ENCODE peak calls at places on chromosomes 1 and 21, in eight cellular contexts. M is HFF-Myc; T is fibroblast of the aortic adventitia; E is AG09319; K is HFFc6; A is CD8-positive, alpha-beta T cell; J is progenitor cell of endocrine pancreas; C is IMR-90. B is an unnamed sample.
A peak's percentile ranks its signal among the peaks of the same experiment; 100 is the strongest.

GRCh38 chr1:226223157-226223785 is at the start of gene MIXL1:
- DNase-seq in M (no peak), T (no peak), E (no peak), K (no peak), A (no peak), J (peak; percentile 32), C (no peak), B (no peak)

GRCh38 chr1:212109713-212110112 is 74.2 kb downstream of the DTL start:
- DNase-seq in M (no peak), T (no peak), E (no peak), K (no peak), A (no peak), J (no peak), C (peak; percentile 28), B (no peak)

GRCh38 chr21:38075833-38076567 is 159.7 kb upstream of the KCNJ6 start:
- DNase-seq in M (no peak), T (no peak), E (no peak), K (no peak), A (no peak), J (no peak), C (no peak), B (no peak)

GRCh38 chr21:26833460-26833939 is 11.7 kb downstream of the ADAMTS1 start:
- DNase-seq in M (no peak), T (peak; percentile 48), E (no peak), K (no peak), A (no peak), J (no peak), C (no peak), B (no peak)

GRCh38 chr1:220213381-220213983 is 58.8 kb downstream of the RAB3GAP2 start:
- DNase-seq in M (no peak), T (no peak), E (no peak), K (no peak), A (no peak), J (no peak), C (no peak), B (no peak)

GRCh38 chr1:26790551-26790953 is 2.8 kb downstream of the PIGV start:
- DNase-seq in M (no peak), T (no peak), E (no peak), K (no peak), A (no peak), J (no peak), C (no peak), B (no peak)

GRCh38 chr1:237877628-237878027 is 13.1 kb downstream of the ZP4 start:
- DNase-seq in M (no peak), T (no peak), E (no peak), K (no peak), A (no peak), J (no peak), C (no peak), B (no peak)

GRCh38 chr21:28927122-28927521 is 65.6 kb downstream of the LTN1 start:
- DNase-seq in M (no peak), T (no peak), E (no peak), K (no peak), A (no peak), J (no peak), C (no peak), B (no peak)

GRCh38 chr1:59526240-59526639 is 229.3 kb downstream of the FGGY start:
- DNase-seq in M (no peak), T (no peak), E (no peak), K (peak; percentile 32), A (no peak), J (no peak), C (peak; percentile 31), B (no peak)

GRCh38 chr1:150973826-150974579 is 632 bp downstream of the CERS2 start:
- DNase-seq in M (no peak), T (no peak), E (no peak), K (no peak), A (peak; percentile 25), J (no peak), C (no peak), B (no peak)

GRCh38 chr1:19828546-19828945 is 13.5 kb upstream of the RNF186 start:
- DNase-seq in M (no peak), T (peak; percentile 32), E (no peak), K (no peak), A (no peak), J (no peak), C (peak; percentile 40), B (no peak)

GRCh38 chr1:212686069-212686468 is 13.6 kb downstream of the BATF3 start:
- DNase-seq in M (no peak), T (no peak), E (no peak), K (no peak), A (no peak), J (no peak), C (no peak), B (no peak)

GRCh38 chr1:67134692-67135091 is at the start of gene C1orf141:
- DNase-seq in M (no peak), T (no peak), E (no peak), K (no peak), A (no peak), J (no peak), C (no peak), B (no peak)

GRCh38 chr1:212315907-212316306 is 30.7 kb downstream of the PPP2R5A start:
- DNase-seq in M (no peak), T (peak; percentile 58), E (no peak), K (peak; percentile 38), A (no peak), J (no peak), C (no peak), B (no peak)

GRCh38 chr1:12067900-12068821 is 5.1 kb downstream of the TNFRSF8 start:
- DNase-seq in M (peak; percentile 43), T (peak; percentile 79), E (peak; percentile 7), K (peak; percentile 38), A (no peak), J (no peak), C (peak; percentile 81), B (peak; percentile 31)

GRCh38 chr1:242745079-242745478 is 220.6 kb upstream of the PLD5 start:
- DNase-seq in M (no peak), T (no peak), E (no peak), K (no peak), A (no peak), J (no peak), C (no peak), B (no peak)

GRCh38 chr1:85824066-85824835 is 116.0 kb upstream of the ZNHIT6 start:
- DNase-seq in M (no peak), T (no peak), E (no peak), K (no peak), A (no peak), J (no peak), C (no peak), B (no peak)

GRCh38 chr21:15022608-15023261 is 42.1 kb downstream of the NRIP1 start:
- DNase-seq in M (no peak), T (peak; percentile 72), E (no peak), K (peak; percentile 61), A (no peak), J (no peak), C (peak; percentile 28), B (no peak)
- TF ChIP-seq CTCF in M (no peak), T (peak; percentile 37), E (no peak), K (peak; percentile 64), A (no peak), J (no peak), C (no peak), B (no peak)

GRCh38 chr1:195328102-195328501 is 1280.1 kb downstream of the KCNT2 start:
- DNase-seq in M (no peak), T (no peak), E (no peak), K (no peak), A (no peak), J (no peak), C (peak; percentile 5), B (no peak)
- TF ChIP-seq CTCF in M (no peak), T (no peak), E (no peak), K (no peak), A (no peak), J (no peak), C (no peak), B (no peak)

DNA sequence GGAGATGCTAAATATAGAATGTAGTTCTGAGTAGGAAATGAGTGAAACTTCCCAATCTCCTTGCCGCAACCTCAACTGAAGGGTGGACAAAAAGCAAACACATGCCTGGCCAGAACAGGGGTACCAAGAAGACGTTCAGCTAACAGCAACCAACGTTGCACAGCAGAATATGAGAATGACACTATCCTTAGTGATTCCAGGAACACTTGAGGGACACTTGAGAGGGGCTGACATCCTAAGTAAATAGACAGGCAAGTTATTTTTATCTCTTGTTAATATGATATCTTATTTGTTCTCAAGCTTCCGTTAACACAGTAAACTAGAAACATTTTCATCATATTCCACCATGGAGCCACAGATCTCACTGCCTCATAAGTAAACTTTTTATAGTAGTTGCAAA is 908 bp downstream of the KRTAP19-1 start:
- DNase-seq in M (no peak), T (no peak), E (no peak), K (no peak), A (no peak), J (no peak), C (no peak), B (no peak)
- TF ChIP-seq CTCF in M (no peak), T (no peak), E (no peak), K (no peak), A (no peak), J (no peak), C (no peak), B (no peak)

DNA sequence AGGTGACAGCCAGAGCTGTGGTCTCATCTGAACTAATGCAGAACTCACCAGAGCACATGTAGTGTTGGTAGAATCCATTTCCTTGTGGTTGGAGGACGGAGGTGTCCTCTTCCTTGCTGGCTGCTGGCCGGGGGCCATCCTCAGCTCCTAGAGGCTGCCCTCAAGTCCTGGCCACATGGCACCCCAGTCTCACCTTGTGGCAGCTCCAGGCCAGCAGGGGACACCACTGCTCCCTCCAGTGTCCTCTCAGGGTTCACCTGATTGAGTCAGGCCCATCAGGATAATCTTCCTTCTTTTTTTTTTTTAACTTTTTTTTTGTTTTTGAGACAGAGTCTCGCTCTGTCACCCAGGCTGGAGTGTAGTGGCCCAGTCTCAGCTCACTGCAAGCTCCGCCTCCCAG is 2.9 kb downstream of the KCNE1 start:
- DNase-seq in M (no peak), T (no peak), E (no peak), K (no peak), A (no peak), J (no peak), C (no peak), B (no peak)
- TF ChIP-seq CTCF in M (peak; percentile 19), T (no peak), E (peak; percentile 17), K (peak; percentile 62), A (no peak), J (no peak), C (peak; percentile 24), B (no peak)